ENCODE peak calls at places on chromosome 3, in ten cellular contexts. Z is AML-193; Y is Daoy; C is AG04449; Q is lower lobe of right lung; L is fibroblast of lung; O is CD8-positive, alpha-beta memory T cell; X is CD4-positive, alpha-beta T cell; E is left ventricle myocardium inferior; D is posterior vena cava. T is an unnamed sample.

GRCh38 chr3:32154180-32154579 is 47.8 kb downstream of the GPD1L start:
- DNase-seq in Q (no peak), X (no peak), C (no peak), Y (no peak), Z (no peak), L (no peak), E (no peak), O (no peak), D (no peak), T (no peak)

GRCh38 chr3:46706771-46707582 is 5.8 kb downstream of the TMIE start:
- DNase-seq in Y (no peak), O (no peak), X (peak), C (no peak), Z (no peak), L (no peak), E (peak), D (peak), Q (peak), T (peak)

GRCh38 chr3:66376568-66376967 is 124.3 kb downstream of the LRIG1 start:
- DNase-seq in E (no peak), L (peak), Y (peak), Z (no peak), X (no peak), C (no peak), D (no peak), O (no peak), Q (no peak), T (no peak)

GRCh38 chr3:131231710-131232348 is 149.7 kb upstream of the NUDT16 start:
- DNase-seq in C (no peak), O (no peak), Z (peak), L (peak), D (no peak), Q (no peak), X (no peak), E (no peak), Y (no peak), T (no peak)

GRCh38 chr3:33775363-33775762 is 23.1 kb upstream of the PDCD6IP start:
- DNase-seq in X (no peak), Y (no peak), Q (no peak), D (no peak), C (no peak), Z (no peak), L (no peak), O (no peak), E (no peak), T (no peak)

GRCh38 chr3:47455806-47456452 is 19.8 kb downstream of the SCAP start:
- DNase-seq in C (no peak), O (no peak), L (no peak), E (no peak), X (no peak), Q (no peak), D (no peak), Y (no peak), Z (peak), T (no peak)

GRCh38 chr3:71012971-71013370 is 570.6 kb downstream of the FOXP1 start:
- DNase-seq in C (no peak), L (no peak), X (no peak), O (no peak), D (no peak), Y (no peak), Z (no peak), Q (no peak), E (no peak), T (no peak)

GRCh38 chr3:155495387-155495786 is 201.9 kb upstream of the STRIT1 start:
- DNase-seq in L (peak), X (no peak), C (no peak), E (no peak), O (no peak), Y (no peak), Z (no peak), D (no peak), Q (no peak), T (no peak)

GRCh38 chr3:108477511-108478147 is 32.8 kb downstream of the MYH15 start:
- DNase-seq in O (peak), E (no peak), X (peak), L (peak), Z (peak), Q (no peak), Y (peak), D (no peak), C (no peak), T (no peak)

GRCh38 chr3:82311901-82312300 is 550.5 kb upstream of the GBE1 start:
- DNase-seq in X (no peak), Z (no peak), E (no peak), L (no peak), C (no peak), D (no peak), Y (no peak), O (no peak), Q (no peak), T (no peak)

GRCh38 chr3:125375950-125376679 is 990 bp upstream of the ZNF148 start:
- DNase-seq in O (no peak), Y (peak), D (no peak), E (no peak), L (no peak), Q (no peak), Z (no peak), X (no peak), C (no peak), T (no peak)

GRCh38 chr3:52277972-52278509 is 408 bp downstream of the WDR82 start:
- DNase-seq in X (peak), D (peak), O (no peak), Q (peak), C (no peak), L (peak), Z (peak), Y (no peak), E (no peak), T (peak)

GRCh38 chr3:110138966-110139555 is 801.7 kb upstream of the DPPA4 start:
- DNase-seq in Y (no peak), Z (no peak), E (no peak), L (peak), C (no peak), Q (no peak), X (no peak), O (no peak), D (no peak), T (no peak)

GRCh38 chr3:50126287-50127211 is 28.6 kb upstream of the SEMA3F start:
- DNase-seq in D (peak), Y (peak), C (no peak), E (peak), Q (peak), O (no peak), L (peak), X (no peak), Z (no peak), T (peak)

GRCh38 chr3:143825513-143825912 is 22.8 kb downstream of the SLC9A9 start:
- DNase-seq in Y (no peak), L (no peak), X (no peak), Z (no peak), O (peak), E (no peak), D (no peak), C (no peak), Q (no peak), T (no peak)

GRCh38 chr3:11638669-11639402 is 4.9 kb downstream of the VGLL4 start:
- DNase-seq in L (no peak), Q (no peak), Y (no peak), C (no peak), E (no peak), Z (no peak), D (no peak), X (no peak), O (no peak), T (no peak)

GRCh38 chr3:166554006-166554405 is 716.8 kb upstream of the BCHE start:
- DNase-seq in X (no peak), O (no peak), E (no peak), Y (no peak), Z (no peak), C (no peak), D (no peak), Q (no peak), L (peak), T (no peak)

GRCh38 chr3:11764931-11765363 is 81.7 kb downstream of the TAMM41 start:
- DNase-seq in D (no peak), C (no peak), X (no peak), E (no peak), Y (peak), O (no peak), Q (no peak), Z (no peak), L (peak), T (no peak)